ENCODE peak calls at places on chromosomes 12 and 14, in ten cellular contexts. One of them, this sample, is unnamed.

GRCh38 chr12:119902084-119902509 is 25.0 kb upstream of the CIT start:
- DNase-seq in GOT3: no peak
- DNase-seq in AG04450: peak
- DNase-seq in cardiac septum: no peak
- DNase-seq in stimulated activated CD4-positive, alpha-beta T cell treated with anti-CD3 and anti-CD28 coated beads, Interleukin-2, amount 100 ng/mL, for 48 hours: peak
- DNase-seq in naive thymus-derived CD8-positive, alpha-beta T cell: peak
- DNase-seq in GM23338: peak
- DNase-seq in H1: peak
- DNase-seq in osteoblast: peak
- DNase-seq in SW480: peak
- DNase-seq in this sample: no peak

GRCh38 chr12:71954040-71954649 is 15.5 kb downstream of the TPH2 start:
- DNase-seq in GOT3: no peak
- DNase-seq in AG04450: no peak
- DNase-seq in cardiac septum: no peak
- DNase-seq in stimulated activated CD4-positive, alpha-beta T cell treated with anti-CD3 and anti-CD28 coated beads, Interleukin-2, amount 100 ng/mL, for 48 hours: no peak
- DNase-seq in naive thymus-derived CD8-positive, alpha-beta T cell: no peak
- DNase-seq in GM23338: no peak
- DNase-seq in H1: no peak
- DNase-seq in osteoblast: no peak
- DNase-seq in SW480: no peak
- DNase-seq in this sample: no peak

GRCh38 chr12:120119395-120119973 is 2.9 kb upstream of the RAB35 start:
- DNase-seq in GOT3: no peak
- DNase-seq in AG04450: peak
- DNase-seq in cardiac septum: no peak
- DNase-seq in stimulated activated CD4-positive, alpha-beta T cell treated with anti-CD3 and anti-CD28 coated beads, Interleukin-2, amount 100 ng/mL, for 48 hours: no peak
- DNase-seq in naive thymus-derived CD8-positive, alpha-beta T cell: no peak
- DNase-seq in GM23338: no peak
- DNase-seq in H1: no peak
- DNase-seq in osteoblast: peak
- DNase-seq in SW480: no peak
- DNase-seq in this sample: no peak

GRCh38 chr14:94051115-94051514 is 25.0 kb downstream of the OTUB2 start:
- DNase-seq in GOT3: no peak
- DNase-seq in AG04450: peak
- DNase-seq in cardiac septum: peak
- DNase-seq in stimulated activated CD4-positive, alpha-beta T cell treated with anti-CD3 and anti-CD28 coated beads, Interleukin-2, amount 100 ng/mL, for 48 hours: no peak
- DNase-seq in naive thymus-derived CD8-positive, alpha-beta T cell: no peak
- DNase-seq in GM23338: peak
- DNase-seq in H1: no peak
- DNase-seq in osteoblast: no peak
- DNase-seq in SW480: peak
- DNase-seq in this sample: no peak

GRCh38 chr14:29805415-29806123 is 122.1 kb downstream of the PRKD1 start:
- DNase-seq in GOT3: no peak
- DNase-seq in AG04450: peak
- DNase-seq in cardiac septum: no peak
- DNase-seq in stimulated activated CD4-positive, alpha-beta T cell treated with anti-CD3 and anti-CD28 coated beads, Interleukin-2, amount 100 ng/mL, for 48 hours: no peak
- DNase-seq in naive thymus-derived CD8-positive, alpha-beta T cell: no peak
- DNase-seq in GM23338: no peak
- DNase-seq in H1: no peak
- DNase-seq in osteoblast: peak
- DNase-seq in SW480: peak
- DNase-seq in this sample: peak

GRCh38 chr14:71022015-71022919 is 115.0 kb downstream of the PCNX1 start:
- DNase-seq in GOT3: no peak
- DNase-seq in AG04450: no peak
- DNase-seq in cardiac septum: no peak
- DNase-seq in stimulated activated CD4-positive, alpha-beta T cell treated with anti-CD3 and anti-CD28 coated beads, Interleukin-2, amount 100 ng/mL, for 48 hours: no peak
- DNase-seq in naive thymus-derived CD8-positive, alpha-beta T cell: no peak
- DNase-seq in GM23338: no peak
- DNase-seq in H1: no peak
- DNase-seq in osteoblast: no peak
- DNase-seq in SW480: no peak
- DNase-seq in this sample: no peak

GRCh38 chr14:80504781-80505180 is 293.5 kb upstream of the DIO2 start:
- DNase-seq in GOT3: no peak
- DNase-seq in AG04450: no peak
- DNase-seq in cardiac septum: no peak
- DNase-seq in stimulated activated CD4-positive, alpha-beta T cell treated with anti-CD3 and anti-CD28 coated beads, Interleukin-2, amount 100 ng/mL, for 48 hours: no peak
- DNase-seq in naive thymus-derived CD8-positive, alpha-beta T cell: no peak
- DNase-seq in GM23338: no peak
- DNase-seq in H1: no peak
- DNase-seq in osteoblast: no peak
- DNase-seq in SW480: no peak
- DNase-seq in this sample: no peak

GRCh38 chr14:31855262-31855661 is 221.8 kb upstream of the ARHGAP5 start:
- DNase-seq in GOT3: no peak
- DNase-seq in AG04450: no peak
- DNase-seq in cardiac septum: no peak
- DNase-seq in stimulated activated CD4-positive, alpha-beta T cell treated with anti-CD3 and anti-CD28 coated beads, Interleukin-2, amount 100 ng/mL, for 48 hours: no peak
- DNase-seq in naive thymus-derived CD8-positive, alpha-beta T cell: no peak
- DNase-seq in GM23338: no peak
- DNase-seq in H1: no peak
- DNase-seq in osteoblast: no peak
- DNase-seq in SW480: no peak
- DNase-seq in this sample: no peak